ENCODE peak calls at places on chromosome 18, in seven cellular contexts. V, O, J, Z, L, W and C are unnamed samples.

GRCh38 chr18:32734442-32734841 is 38.4 kb downstream of the KLHL14 start:
- DNase-seq in W (no peak), L (no peak), O (no peak), J (no peak), Z (no peak), V (no peak), C (no peak)

GRCh38 chr18:2910751-2911425 is 64.1 kb downstream of the EMILIN2 start:
- DNase-seq in O (no peak), W (no peak), L (no peak), V (no peak), J (no peak), Z (no peak), C (no peak)

GRCh38 chr18:23902396-23902795 is 112.2 kb upstream of the TTC39C start:
- DNase-seq in W (no peak), O (no peak), V (no peak), L (no peak), J (no peak), Z (no peak), C (no peak)

GRCh38 chr18:79511671-79512301 is 116.1 kb downstream of the NFATC1 start:
- DNase-seq in Z (no peak), L (no peak), O (no peak), W (no peak), V (no peak), J (no peak), C (no peak)

GRCh38 chr18:56377161-56377560 is 261.2 kb downstream of the TXNL1 start:
- DNase-seq in L (no peak), W (no peak), V (no peak), J (no peak), O (no peak), Z (no peak), C (no peak)

GRCh38 chr18:60196818-60197217 is 175.8 kb downstream of the MC4R start:
- DNase-seq in J (no peak), Z (no peak), V (no peak), W (no peak), L (no peak), O (no peak), C (no peak)

GRCh38 chr18:75376004-75376403 is 51.5 kb downstream of the SMIM21 start:
- DNase-seq in Z (no peak), O (no peak), V (no peak), L (no peak), W (no peak), J (no peak), C (no peak)

GRCh38 chr18:56747032-56747658 is 96.0 kb downstream of the WDR7 start:
- DNase-seq in Z (peak), V (no peak), W (no peak), O (no peak), L (no peak), J (no peak), C (no peak)

GRCh38 chr18:57900906-57901305 is 97.8 kb upstream of the ATP8B1 start:
- DNase-seq in V (no peak), J (no peak), Z (no peak), W (no peak), L (no peak), O (no peak), C (no peak)

GRCh38 chr18:62445386-62445917 is 77.4 kb upstream of the ZCCHC2 start:
- DNase-seq in V (no peak), O (no peak), L (no peak), J (no peak), W (no peak), Z (no peak), C (no peak)

GRCh38 chr18:10660485-10660884 is 134.7 kb downstream of the NAPG start:
- DNase-seq in Z (peak), V (no peak), O (no peak), L (no peak), J (peak), W (no peak), C (peak)

GRCh38 chr18:59994357-59994756 is 94.6 kb downstream of the PMAIP1 start:
- DNase-seq in V (no peak), J (no peak), L (no peak), O (no peak), W (no peak), Z (no peak), C (no peak)

GRCh38 chr18:77495982-77496690 is 246.5 kb downstream of the GALR1 start:
- DNase-seq in Z (no peak), W (no peak), L (no peak), V (no peak), O (no peak), J (no peak), C (no peak)

GRCh38 chr18:78915446-78916008 is 64.1 kb upstream of the SALL3 start:
- DNase-seq in Z (no peak), L (no peak), V (no peak), W (no peak), O (no peak), J (no peak), C (no peak)

GRCh38 chr18:31066267-31066666 is 23.7 kb upstream of the DSC3 start:
- DNase-seq in O (no peak), V (no peak), J (no peak), Z (no peak), W (no peak), L (no peak), C (no peak)

GRCh38 chr18:59005266-59005665 is 134.4 kb upstream of the SEC11C start:
- DNase-seq in W (no peak), O (no peak), L (no peak), J (no peak), Z (no peak), V (peak), C (no peak)

GRCh38 chr18:62206593-62206992 is 19.5 kb downstream of the RELCH start:
- DNase-seq in V (no peak), O (no peak), J (no peak), L (no peak), W (no peak), Z (no peak), C (no peak)

GRCh38 chr18:54388203-54389142 is 30.8 kb downstream of the C18orf54 start:
- DNase-seq in O (peak), W (no peak), Z (peak), L (no peak), J (no peak), V (no peak), C (peak)

GRCh38 chr18:26621161-26622026 is 73.0 kb upstream of the KCTD1 start:
- DNase-seq in J (peak), L (no peak), V (peak), W (peak), Z (peak), O (peak), C (no peak)

GRCh38 chr18:79567481-79568147 is 112.0 kb upstream of the CTDP1 start:
- DNase-seq in V (peak), J (peak), O (no peak), W (no peak), Z (no peak), L (no peak), C (peak)

GRCh38 chr18:36050479-36050878 is 16.9 kb downstream of the RPRD1A start:
- DNase-seq in L (no peak), J (no peak), V (no peak), Z (no peak), W (no peak), O (no peak), C (no peak)